ENCODE peak calls at places on chromosomes 4 and X, in seven cellular contexts. A is psoas muscle, E is AG04450, I is neural crest cell, H is iris pigment epithelial cell, X is substantia nigra, R is trophoblast cell. D is an unnamed sample.

GRCh38 chrX:68415289-68415688 is 18.0 kb downstream of the OPHN1 start:
- DNase-seq in A (peak), H (peak), R (no peak), I (no peak), X (no peak), E (no peak), D (peak)

GRCh38 chr4:153781717-153782416 is 7.0 kb downstream of the SFRP2 start:
- DNase-seq in E (no peak), R (no peak), X (no peak), H (peak), A (no peak), I (no peak), D (peak)

GRCh38 chr4:6509587-6509986 is 37.2 kb upstream of the PPP2R2C start:
- DNase-seq in I (no peak), R (peak), X (no peak), E (no peak), H (no peak), A (no peak), D (peak)

GRCh38 chrX:118272237-118272636 is 73.7 kb upstream of the WDR44 start:
- DNase-seq in A (no peak), H (peak), R (peak), X (no peak), I (no peak), E (no peak), D (peak)

GRCh38 chr4:152458801-152459302 is 77.0 kb downstream of the FBXW7 start:
- DNase-seq in I (no peak), H (peak), X (no peak), A (no peak), R (no peak), E (no peak), D (no peak)

GRCh38 chr4:159070742-159071141 is 32.1 kb upstream of the RAPGEF2 start:
- DNase-seq in I (no peak), R (no peak), E (no peak), X (no peak), A (no peak), H (peak), D (peak)

GRCh38 chr4:7067147-7067522 is 729 bp downstream of the GRPEL1 start:
- DNase-seq in A (peak), E (no peak), H (no peak), X (no peak), R (peak), I (no peak), D (peak)

GRCh38 chr4:185966997-185967775 is 101.8 kb upstream of the TLR3 start:
- DNase-seq in A (no peak), E (no peak), H (no peak), R (peak), I (no peak), X (no peak), D (peak)

GRCh38 chr4:113223001-113223400 is 173.5 kb downstream of the ANK2 start:
- DNase-seq in X (no peak), E (no peak), A (no peak), I (no peak), H (no peak), R (no peak), D (no peak)

GRCh38 chr4:56250801-56251200 is 136.5 kb downstream of the AASDH start:
- DNase-seq in H (no peak), E (no peak), R (peak), I (no peak), A (no peak), X (no peak), D (no peak)

D was measured in PC-3.